ENCODE peak calls at places on chromosome 1, in five cellular contexts. One of them, this sample, is unnamed.

GRCh38 chr1:112971006-112971405 is 15.0 kb upstream of the SLC16A1 start:
- DNase-seq in activated CD8-positive, alpha-beta T cell treated with anti-CD3 and anti-CD28 coated beads for 36 hours: no peak
- DNase-seq in GM12892: no peak
- DNase-seq in body of pancreas: no peak
- DNase-seq in ELR: no peak
- DNase-seq in this sample: peak

GRCh38 chr1:53107570-53108322 is 34.7 kb downstream of the SLC1A7 start:
- DNase-seq in activated CD8-positive, alpha-beta T cell treated with anti-CD3 and anti-CD28 coated beads for 36 hours: no peak
- DNase-seq in GM12892: no peak
- DNase-seq in body of pancreas: no peak
- DNase-seq in ELR: peak
- DNase-seq in this sample: peak

GRCh38 chr1:76109404-76109803 is 34.9 kb downstream of the ST6GALNAC3 start:
- DNase-seq in activated CD8-positive, alpha-beta T cell treated with anti-CD3 and anti-CD28 coated beads for 36 hours: no peak
- DNase-seq in GM12892: no peak
- DNase-seq in body of pancreas: no peak
- DNase-seq in ELR: no peak
- DNase-seq in this sample: no peak

GRCh38 chr1:226628624-226629155 is 80.1 kb downstream of the STUM start:
- DNase-seq in activated CD8-positive, alpha-beta T cell treated with anti-CD3 and anti-CD28 coated beads for 36 hours: no peak
- DNase-seq in GM12892: no peak
- DNase-seq in body of pancreas: no peak
- DNase-seq in ELR: no peak
- DNase-seq in this sample: no peak

GRCh38 chr1:243801378-243801777 is 48.7 kb downstream of the AKT3 start:
- DNase-seq in activated CD8-positive, alpha-beta T cell treated with anti-CD3 and anti-CD28 coated beads for 36 hours: no peak
- DNase-seq in GM12892: no peak
- DNase-seq in body of pancreas: no peak
- DNase-seq in ELR: no peak
- DNase-seq in this sample: no peak

GRCh38 chr1:199087081-199087614 is 448.3 kb downstream of the PTPRC start:
- DNase-seq in activated CD8-positive, alpha-beta T cell treated with anti-CD3 and anti-CD28 coated beads for 36 hours: no peak
- DNase-seq in GM12892: no peak
- DNase-seq in body of pancreas: no peak
- DNase-seq in ELR: no peak
- DNase-seq in this sample: no peak

GRCh38 chr1:36528361-36529349 is 45.9 kb upstream of the CSF3R start:
- DNase-seq in activated CD8-positive, alpha-beta T cell treated with anti-CD3 and anti-CD28 coated beads for 36 hours: no peak
- DNase-seq in GM12892: no peak
- DNase-seq in body of pancreas: no peak
- DNase-seq in ELR: peak
- DNase-seq in this sample: no peak

GRCh38 chr1:33332357-33332789 is 11.5 kb upstream of the A3GALT2 start:
- DNase-seq in activated CD8-positive, alpha-beta T cell treated with anti-CD3 and anti-CD28 coated beads for 36 hours: no peak
- DNase-seq in GM12892: no peak
- DNase-seq in body of pancreas: no peak
- DNase-seq in ELR: no peak
- DNase-seq in this sample: peak

GRCh38 chr1:243910612-243911011 is 60.6 kb upstream of the AKT3 start:
- DNase-seq in activated CD8-positive, alpha-beta T cell treated with anti-CD3 and anti-CD28 coated beads for 36 hours: no peak
- DNase-seq in GM12892: no peak
- DNase-seq in body of pancreas: no peak
- DNase-seq in ELR: no peak
- DNase-seq in this sample: no peak

GRCh38 chr1:156638189-156638588 is 3.7 kb upstream of the BCAN start:
- DNase-seq in activated CD8-positive, alpha-beta T cell treated with anti-CD3 and anti-CD28 coated beads for 36 hours: no peak
- DNase-seq in GM12892: no peak
- DNase-seq in body of pancreas: no peak
- DNase-seq in ELR: no peak
- DNase-seq in this sample: no peak

GRCh38 chr1:1677718-1678580 is 14.6 kb downstream of the SLC35E2B start:
- DNase-seq in activated CD8-positive, alpha-beta T cell treated with anti-CD3 and anti-CD28 coated beads for 36 hours: peak
- DNase-seq in GM12892: peak
- DNase-seq in body of pancreas: no peak
- DNase-seq in ELR: no peak
- DNase-seq in this sample: no peak

GRCh38 chr1:2294033-2294640 is 66.0 kb downstream of the SKI start:
- DNase-seq in activated CD8-positive, alpha-beta T cell treated with anti-CD3 and anti-CD28 coated beads for 36 hours: no peak
- DNase-seq in GM12892: no peak
- DNase-seq in body of pancreas: no peak
- DNase-seq in ELR: no peak
- DNase-seq in this sample: peak

GRCh38 chr1:11013160-11013531 is 692 bp downstream of the TARDBP start:
- DNase-seq in activated CD8-positive, alpha-beta T cell treated with anti-CD3 and anti-CD28 coated beads for 36 hours: no peak
- DNase-seq in GM12892: no peak
- DNase-seq in body of pancreas: no peak
- DNase-seq in ELR: peak
- DNase-seq in this sample: peak

GRCh38 chr1:23838401-23838866 is 13.2 kb upstream of the HMGCL start:
- DNase-seq in activated CD8-positive, alpha-beta T cell treated with anti-CD3 and anti-CD28 coated beads for 36 hours: peak
- DNase-seq in GM12892: peak
- DNase-seq in body of pancreas: peak
- DNase-seq in ELR: peak
- DNase-seq in this sample: peak

GRCh38 chr1:9388628-9389184 is 96.0 kb downstream of the SPSB1 start:
- DNase-seq in activated CD8-positive, alpha-beta T cell treated with anti-CD3 and anti-CD28 coated beads for 36 hours: no peak
- DNase-seq in GM12892: no peak
- DNase-seq in body of pancreas: no peak
- DNase-seq in ELR: peak
- DNase-seq in this sample: peak

GRCh38 chr1:35324486-35324885 is 56.0 kb downstream of the ZMYM4 start:
- DNase-seq in activated CD8-positive, alpha-beta T cell treated with anti-CD3 and anti-CD28 coated beads for 36 hours: no peak
- DNase-seq in GM12892: no peak
- DNase-seq in body of pancreas: no peak
- DNase-seq in ELR: peak
- DNase-seq in this sample: peak

GRCh38 chr1:221987860-221988520 is 246.1 kb upstream of the DUSP10 start:
- DNase-seq in activated CD8-positive, alpha-beta T cell treated with anti-CD3 and anti-CD28 coated beads for 36 hours: no peak
- DNase-seq in GM12892: no peak
- DNase-seq in body of pancreas: no peak
- DNase-seq in ELR: peak
- DNase-seq in this sample: peak

GRCh38 chr1:97209381-97209780 is 487.8 kb downstream of the PTBP2 start:
- DNase-seq in activated CD8-positive, alpha-beta T cell treated with anti-CD3 and anti-CD28 coated beads for 36 hours: no peak
- DNase-seq in GM12892: no peak
- DNase-seq in body of pancreas: no peak
- DNase-seq in ELR: peak
- DNase-seq in this sample: peak

GRCh38 chr1:174968750-174969244 is 30.9 kb upstream of the CACYBP start:
- DNase-seq in activated CD8-positive, alpha-beta T cell treated with anti-CD3 and anti-CD28 coated beads for 36 hours: peak
- DNase-seq in GM12892: no peak
- DNase-seq in body of pancreas: no peak
- DNase-seq in ELR: peak
- DNase-seq in this sample: peak

GRCh38 chr1:209513226-209513625 is 70.3 kb upstream of the CAMK1G start:
- DNase-seq in activated CD8-positive, alpha-beta T cell treated with anti-CD3 and anti-CD28 coated beads for 36 hours: no peak
- DNase-seq in GM12892: peak
- DNase-seq in body of pancreas: no peak
- DNase-seq in ELR: peak
- DNase-seq in this sample: peak

GRCh38 chr1:155005076-155005971 is 2.7 kb downstream of the ZBTB7B start:
- DNase-seq in activated CD8-positive, alpha-beta T cell treated with anti-CD3 and anti-CD28 coated beads for 36 hours: peak
- DNase-seq in GM12892: no peak
- DNase-seq in body of pancreas: peak
- DNase-seq in ELR: no peak
- DNase-seq in this sample: peak

This sample was measured in GM23248.